ENCODE peak calls at places on chromosomes 2 and 18, in four cellular contexts. One of them, this sample, is unnamed.

GRCh38 chr2:147663964-147664363 is 180.9 kb upstream of the ACVR2A start:
- DNase-seq in Right ventricle myocardium superior: no peak
- DNase-seq in epithelial cell of esophagus: no peak
- DNase-seq in RWPE1: no peak
- DNase-seq in this sample: no peak

GRCh38 chr2:235551965-235552364 is 58.1 kb downstream of the AGAP1 start:
- DNase-seq in Right ventricle myocardium superior: peak; percentile 55
- DNase-seq in epithelial cell of esophagus: peak; percentile 34
- DNase-seq in RWPE1: peak; percentile 60
- DNase-seq in this sample: no peak

GRCh38 chr2:239299218-239299939 is 101.4 kb downstream of the HDAC4 start:
- DNase-seq in Right ventricle myocardium superior: no peak
- DNase-seq in epithelial cell of esophagus: no peak
- DNase-seq in RWPE1: no peak
- DNase-seq in this sample: no peak

GRCh38 chr18:58128286-58129018 is 84.4 kb downstream of the NEDD4L start:
- DNase-seq in Right ventricle myocardium superior: no peak
- DNase-seq in epithelial cell of esophagus: no peak
- DNase-seq in RWPE1: no peak
- DNase-seq in this sample: no peak

GRCh38 chr2:18432999-18433398 is 127.5 kb downstream of the RDH14 start:
- DNase-seq in Right ventricle myocardium superior: peak; percentile 42
- DNase-seq in epithelial cell of esophagus: no peak
- DNase-seq in RWPE1: no peak
- DNase-seq in this sample: no peak

GRCh38 chr18:21760321-21760720 is 19.7 kb downstream of the MIB1 start:
- DNase-seq in Right ventricle myocardium superior: no peak
- DNase-seq in epithelial cell of esophagus: no peak
- DNase-seq in RWPE1: no peak
- DNase-seq in this sample: no peak

GRCh38 chr18:60019463-60019840 is 119.7 kb downstream of the PMAIP1 start:
- DNase-seq in Right ventricle myocardium superior: no peak
- DNase-seq in epithelial cell of esophagus: peak; percentile 74
- DNase-seq in RWPE1: peak; percentile 11
- DNase-seq in this sample: no peak

GRCh38 chr18:44569391-44570055 is 111.2 kb upstream of the SETBP1 start:
- DNase-seq in Right ventricle myocardium superior: no peak
- DNase-seq in epithelial cell of esophagus: no peak
- DNase-seq in RWPE1: no peak
- DNase-seq in this sample: no peak

GRCh38 chr2:59691518-59692190 is 861.8 kb downstream of the BCL11A start:
- DNase-seq in Right ventricle myocardium superior: no peak
- DNase-seq in epithelial cell of esophagus: no peak
- DNase-seq in RWPE1: no peak
- DNase-seq in this sample: no peak

GRCh38 chr18:68176901-68177300 is 538.0 kb downstream of the TMX3 start:
- DNase-seq in Right ventricle myocardium superior: no peak
- DNase-seq in epithelial cell of esophagus: no peak
- DNase-seq in RWPE1: no peak
- DNase-seq in this sample: no peak

GRCh38 chr18:13503839-13504238 is 222.5 kb downstream of the FAM210A start:
- DNase-seq in Right ventricle myocardium superior: no peak
- DNase-seq in epithelial cell of esophagus: no peak
- DNase-seq in RWPE1: no peak
- DNase-seq in this sample: no peak

GRCh38 chr2:7492719-7493118 is 575.5 kb downstream of the RNF144A start:
- DNase-seq in Right ventricle myocardium superior: no peak
- DNase-seq in epithelial cell of esophagus: no peak
- DNase-seq in RWPE1: no peak
- DNase-seq in this sample: no peak

GRCh38 chr2:11344956-11345671 is 678 bp upstream of the ROCK2 start:
- DNase-seq in Right ventricle myocardium superior: peak; percentile 68
- DNase-seq in epithelial cell of esophagus: peak; percentile 14
- DNase-seq in RWPE1: peak; percentile 64
- DNase-seq in this sample: no peak

GRCh38 chr2:74513605-74514367 is 464 bp upstream of the TLX2 start:
- DNase-seq in Right ventricle myocardium superior: no peak
- DNase-seq in epithelial cell of esophagus: peak; percentile 39
- DNase-seq in RWPE1: no peak
- DNase-seq in this sample: no peak

GRCh38 chr18:9869713-9870430 is 15.9 kb upstream of the TXNDC2 start:
- DNase-seq in Right ventricle myocardium superior: no peak
- DNase-seq in epithelial cell of esophagus: peak; percentile 73
- DNase-seq in RWPE1: peak; percentile 72
- DNase-seq in this sample: no peak

GRCh38 chr2:74779587-74780135 is 54.3 kb upstream of the HK2 start:
- DNase-seq in Right ventricle myocardium superior: no peak
- DNase-seq in epithelial cell of esophagus: no peak
- DNase-seq in RWPE1: no peak
- DNase-seq in this sample: no peak

GRCh38 chr2:226179010-226179409 is 620.6 kb downstream of the IRS1 start:
- DNase-seq in Right ventricle myocardium superior: no peak
- DNase-seq in epithelial cell of esophagus: peak; percentile 63
- DNase-seq in RWPE1: peak; percentile 38
- DNase-seq in this sample: no peak

GRCh38 chr2:25294573-25295462 is 46.9 kb downstream of the DNMT3A start:
- DNase-seq in Right ventricle myocardium superior: peak; percentile 91
- DNase-seq in epithelial cell of esophagus: peak; percentile 59
- DNase-seq in RWPE1: peak; percentile 39
- DNase-seq in this sample: peak; percentile 71

GRCh38 chr2:188435115-188435514 is 143.4 kb downstream of the GULP1 start:
- DNase-seq in Right ventricle myocardium superior: no peak
- DNase-seq in epithelial cell of esophagus: no peak
- DNase-seq in RWPE1: no peak
- DNase-seq in this sample: no peak

This sample was measured in CD4-positive, alpha-beta T cell.